ENCODE peak calls at places on chromosomes 12 and 14, in ten cellular contexts. A is endothelial cell of umbilical vein; I is IMR-90; N is psoas muscle; P is PC-9; W is activated CD8-positive, alpha-beta T cell treated with anti-CD3 and anti-CD28 coated beads for 36 hours; Y is stimulated activated CD4-positive, alpha-beta T cell treated with anti-CD3 and anti-CD28 coated beads, Interleukin-15, amount 100 ng/mL, for 24 hours; S is left colon; Z is activated gamma-delta T cell treated with Interleukin-2 at 50 U/mL for 16 hours; V is T-cell. O is an unnamed sample.
A peak's percentile ranks its signal among the peaks of the same experiment; 100 is the strongest.

GRCh38 chr14:95229749-95230148 is 72.4 kb upstream of the DICER1 start:
- DNase-seq in A (no peak), I (no peak), N (no peak), P (no peak), W (no peak), Y (no peak), S (no peak), Z (no peak), V (no peak), O (no peak)

GRCh38 chr14:75877884-75878283 is 103.9 kb downstream of the TGFB3 start:
- DNase-seq in A (no peak), I (no peak), N (no peak), P (no peak), W (no peak), Y (no peak), S (no peak), Z (no peak), V (no peak), O (no peak)

GRCh38 chr12:22477166-22477893 is 67.0 kb downstream of the C2CD5 start:
- DNase-seq in A (peak; percentile 51), I (peak; percentile 85), N (no peak), P (no peak), W (no peak), Y (no peak), S (no peak), Z (no peak), V (no peak), O (no peak)

GRCh38 chr12:130649646-130650045 is 66.5 kb downstream of the RIMBP2 start:
- DNase-seq in A (no peak), I (no peak), N (no peak), P (no peak), W (no peak), Y (no peak), S (no peak), Z (no peak), V (no peak), O (no peak)

GRCh38 chr14:63938198-63939005 is 85.6 kb downstream of the SYNE2 start:
- DNase-seq in A (no peak), I (peak; percentile 2), N (no peak), P (no peak), W (peak; percentile 62), Y (no peak), S (no peak), Z (peak; percentile 9), V (peak; percentile 32), O (no peak)

GRCh38 chr12:75820848-75821578 is 210.6 kb downstream of the PHLDA1 start:
- DNase-seq in A (no peak), I (peak; percentile 97), N (peak; percentile 56), P (no peak), W (no peak), Y (no peak), S (peak; percentile 20), Z (no peak), V (no peak), O (no peak)

GRCh38 chr12:24777359-24777758 is 171.5 kb downstream of the BCAT1 start:
- DNase-seq in A (no peak), I (no peak), N (no peak), P (no peak), W (no peak), Y (no peak), S (no peak), Z (no peak), V (no peak), O (no peak)

GRCh38 chr12:41505001-41505400 is 316.9 kb downstream of the PDZRN4 start:
- DNase-seq in A (no peak), I (no peak), N (no peak), P (no peak), W (no peak), Y (no peak), S (no peak), Z (no peak), V (no peak), O (no peak)

GRCh38 chr12:98294426-98294825 is 221.0 kb upstream of the TMPO start:
- DNase-seq in A (no peak), I (no peak), N (no peak), P (no peak), W (no peak), Y (no peak), S (no peak), Z (no peak), V (no peak), O (no peak)

GRCh38 chr12:119988788-119989618 is at the start of gene BICDL1:
- DNase-seq in A (peak; percentile 25), I (peak; percentile 23), N (peak; percentile 48), P (peak; percentile 96), W (peak; percentile 98), Y (peak; percentile 99), S (peak; percentile 97), Z (peak; percentile 96), V (peak; percentile 96), O (no peak)

GRCh38 chr12:13094349-13094748 is 9.1 kb downstream of the GSG1 start:
- DNase-seq in A (peak; percentile 30), I (peak; percentile 70), N (no peak), P (peak; percentile 30), W (no peak), Y (no peak), S (no peak), Z (no peak), V (no peak), O (no peak)

GRCh38 chr12:14111230-14111865 is 129.9 kb upstream of the GRIN2B start:
- DNase-seq in A (no peak), I (no peak), N (no peak), P (peak; percentile 9), W (peak; percentile 8), Y (no peak), S (peak; percentile 19), Z (no peak), V (no peak), O (no peak)

GRCh38 chr12:132189378-132190011 is 45.2 kb downstream of the NOC4L start:
- DNase-seq in A (peak; percentile 77), I (peak; percentile 76), N (peak; percentile 89), P (peak; percentile 92), W (peak; percentile 95), Y (peak; percentile 97), S (peak; percentile 94), Z (peak; percentile 93), V (peak; percentile 91), O (peak; percentile 72)

GRCh38 chr14:69055125-69055524 is 76.0 kb upstream of the ACTN1 start:
- DNase-seq in A (peak; percentile 88), I (peak; percentile 97), N (no peak), P (no peak), W (no peak), Y (no peak), S (no peak), Z (no peak), V (no peak), O (no peak)

GRCh38 chr14:105908481-105908911 is 382.1 kb downstream of the TMEM121 start:
- DNase-seq in A (no peak), I (no peak), N (no peak), P (no peak), W (peak; percentile 37), Y (no peak), S (no peak), Z (no peak), V (no peak), O (peak; percentile 91)

GRCh38 chr12:92640686-92641085 is 62.1 kb upstream of the PLEKHG7 start:
- DNase-seq in A (no peak), I (peak; percentile 35), N (no peak), P (no peak), W (no peak), Y (no peak), S (no peak), Z (no peak), V (no peak), O (no peak)

GRCh38 chr12:116528067-116528466 is 31.1 kb upstream of the MAP1LC3B2 start:
- DNase-seq in A (peak; percentile 47), I (peak; percentile 56), N (no peak), P (peak; percentile 35), W (no peak), Y (no peak), S (no peak), Z (no peak), V (no peak), O (no peak)

GRCh38 chr12:1332327-1332726 is 262.1 kb downstream of the FBXL14 start:
- DNase-seq in A (no peak), I (peak; percentile 12), N (no peak), P (peak; percentile 57), W (no peak), Y (no peak), S (no peak), Z (no peak), V (no peak), O (no peak)

GRCh38 chr12:68350753-68351152 is 18.6 kb upstream of the MDM1 start:
- DNase-seq in A (no peak), I (peak; percentile 41), N (no peak), P (no peak), W (no peak), Y (no peak), S (no peak), Z (no peak), V (no peak), O (no peak)

GRCh38 chr14:69712637-69713088 is 54.3 kb upstream of the SRSF5 start:
- DNase-seq in A (peak; percentile 41), I (no peak), N (peak; percentile 40), P (peak; percentile 33), W (no peak), Y (no peak), S (peak; percentile 83), Z (no peak), V (no peak), O (peak; percentile 45)

GRCh38 chr12:2239376-2240010 is 186.7 kb downstream of the CACNA1C start:
- DNase-seq in A (no peak), I (peak; percentile 41), N (no peak), P (no peak), W (no peak), Y (no peak), S (no peak), Z (no peak), V (no peak), O (no peak)

GRCh38 chr14:106044949-106045596 is 518.7 kb downstream of the TMEM121 start:
- DNase-seq in A (no peak), I (no peak), N (peak; percentile 18), P (peak; percentile 7), W (peak; percentile 97), Y (peak; percentile 93), S (peak; percentile 78), Z (peak; percentile 80), V (peak; percentile 79), O (no peak)

GRCh38 chr14:22976620-22977433 is 5.5 kb downstream of the AJUBA start:
- DNase-seq in A (peak; percentile 62), I (peak; percentile 63), N (no peak), P (peak; percentile 18), W (no peak), Y (no peak), S (no peak), Z (no peak), V (no peak), O (no peak)

GRCh38 chr12:77402726-77403125 is 337.4 kb upstream of the E2F7 start:
- DNase-seq in A (peak; percentile 44), I (peak; percentile 3), N (no peak), P (no peak), W (no peak), Y (no peak), S (no peak), Z (no peak), V (no peak), O (no peak)

GRCh38 chr14:98177551-98177950 is 1094.4 kb downstream of the BCL11B start:
- DNase-seq in A (no peak), I (no peak), N (no peak), P (no peak), W (peak; percentile 90), Y (peak; percentile 85), S (no peak), Z (no peak), V (peak; percentile 35), O (no peak)

GRCh38 chr14:89533136-89533535 is 116.1 kb upstream of the FOXN3 start:
- DNase-seq in A (no peak), I (no peak), N (no peak), P (no peak), W (no peak), Y (no peak), S (no peak), Z (no peak), V (no peak), O (no peak)

O was measured in GDM1.